ENCODE peak calls at places on chromosomes 16 and 17, in ten cellular contexts. One of them, this sample, is unnamed.

GRCh38 chr16:68665501-68665900 is 20.4 kb downstream of the CDH3 start:
- DNase-seq in mucosa of descending colon: no peak
- DNase-seq in progenitor cell of endocrine pancreas: no peak
- DNase-seq in HepG2: no peak
- DNase-seq in endothelial cell: no peak
- DNase-seq in WERI-Rb-1: no peak
- DNase-seq in activated CD8-positive, alpha-beta T cell treated with anti-CD3 and anti-CD28 coated beads for 36 hours: no peak
- DNase-seq in prostate gland: no peak
- DNase-seq in hepatocyte: no peak
- DNase-seq in ovary: no peak
- DNase-seq in this sample: no peak

GRCh38 chr16:30434852-30435251 is 5.0 kb upstream of the DCTPP1 start:
- DNase-seq in ovary: no peak
- DNase-seq in HepG2: no peak
- DNase-seq in endothelial cell: no peak
- DNase-seq in hepatocyte: no peak
- DNase-seq in progenitor cell of endocrine pancreas: no peak
- DNase-seq in activated CD8-positive, alpha-beta T cell treated with anti-CD3 and anti-CD28 coated beads for 36 hours: peak; percentile 85
- DNase-seq in WERI-Rb-1: no peak
- DNase-seq in mucosa of descending colon: no peak
- DNase-seq in prostate gland: no peak
- DNase-seq in this sample: no peak

GRCh38 chr16:12763517-12763916 is 40.2 kb downstream of the CPPED1 start:
- DNase-seq in mucosa of descending colon: no peak
- DNase-seq in prostate gland: no peak
- DNase-seq in hepatocyte: no peak
- DNase-seq in progenitor cell of endocrine pancreas: no peak
- DNase-seq in WERI-Rb-1: no peak
- DNase-seq in activated CD8-positive, alpha-beta T cell treated with anti-CD3 and anti-CD28 coated beads for 36 hours: no peak
- DNase-seq in ovary: no peak
- DNase-seq in endothelial cell: no peak
- DNase-seq in HepG2: peak; percentile 65
- DNase-seq in this sample: no peak

GRCh38 chr17:66414528-66415175 is 112.2 kb downstream of the PRKCA start:
- DNase-seq in mucosa of descending colon: no peak
- DNase-seq in WERI-Rb-1: no peak
- DNase-seq in HepG2: no peak
- DNase-seq in hepatocyte: no peak
- DNase-seq in progenitor cell of endocrine pancreas: no peak
- DNase-seq in prostate gland: no peak
- DNase-seq in activated CD8-positive, alpha-beta T cell treated with anti-CD3 and anti-CD28 coated beads for 36 hours: no peak
- DNase-seq in ovary: no peak
- DNase-seq in endothelial cell: no peak
- DNase-seq in this sample: no peak

GRCh38 chr16:78748471-78748929 is 649.0 kb downstream of the WWOX start:
- DNase-seq in mucosa of descending colon: no peak
- DNase-seq in endothelial cell: no peak
- DNase-seq in WERI-Rb-1: peak; percentile 82
- DNase-seq in prostate gland: peak; percentile 69
- DNase-seq in activated CD8-positive, alpha-beta T cell treated with anti-CD3 and anti-CD28 coated beads for 36 hours: no peak
- DNase-seq in hepatocyte: no peak
- DNase-seq in HepG2: no peak
- DNase-seq in progenitor cell of endocrine pancreas: no peak
- DNase-seq in ovary: no peak
- DNase-seq in this sample: no peak

GRCh38 chr17:16013943-16014407 is 14.4 kb downstream of the TTC19 start:
- DNase-seq in hepatocyte: peak; percentile 57
- DNase-seq in HepG2: peak; percentile 57
- DNase-seq in prostate gland: no peak
- DNase-seq in endothelial cell: peak; percentile 43
- DNase-seq in ovary: no peak
- DNase-seq in WERI-Rb-1: no peak
- DNase-seq in mucosa of descending colon: no peak
- DNase-seq in activated CD8-positive, alpha-beta T cell treated with anti-CD3 and anti-CD28 coated beads for 36 hours: no peak
- DNase-seq in progenitor cell of endocrine pancreas: no peak
- DNase-seq in this sample: no peak

GRCh38 chr16:65598626-65599025 is 476.8 kb upstream of the CDH11 start:
- DNase-seq in prostate gland: no peak
- DNase-seq in mucosa of descending colon: no peak
- DNase-seq in hepatocyte: no peak
- DNase-seq in activated CD8-positive, alpha-beta T cell treated with anti-CD3 and anti-CD28 coated beads for 36 hours: no peak
- DNase-seq in progenitor cell of endocrine pancreas: no peak
- DNase-seq in endothelial cell: no peak
- DNase-seq in ovary: no peak
- DNase-seq in HepG2: no peak
- DNase-seq in WERI-Rb-1: no peak
- DNase-seq in this sample: no peak

GRCh38 chr16:11916524-11917285 is 949 bp upstream of the GSPT1 start:
- DNase-seq in endothelial cell: no peak
- DNase-seq in ovary: no peak
- DNase-seq in activated CD8-positive, alpha-beta T cell treated with anti-CD3 and anti-CD28 coated beads for 36 hours: no peak
- DNase-seq in HepG2: peak; percentile 99
- DNase-seq in prostate gland: peak; percentile 67
- DNase-seq in hepatocyte: peak; percentile 84
- DNase-seq in WERI-Rb-1: no peak
- DNase-seq in mucosa of descending colon: no peak
- DNase-seq in progenitor cell of endocrine pancreas: no peak
- DNase-seq in this sample: no peak

GRCh38 chr17:14972844-14973243 is 292.3 kb downstream of the PMP22 start:
- DNase-seq in ovary: no peak
- DNase-seq in activated CD8-positive, alpha-beta T cell treated with anti-CD3 and anti-CD28 coated beads for 36 hours: no peak
- DNase-seq in prostate gland: no peak
- DNase-seq in hepatocyte: no peak
- DNase-seq in HepG2: no peak
- DNase-seq in WERI-Rb-1: no peak
- DNase-seq in mucosa of descending colon: no peak
- DNase-seq in endothelial cell: no peak
- DNase-seq in progenitor cell of endocrine pancreas: no peak
- DNase-seq in this sample: no peak

GRCh38 chr17:37291351-37291750 is 84.4 kb upstream of the C17orf78 start:
- DNase-seq in activated CD8-positive, alpha-beta T cell treated with anti-CD3 and anti-CD28 coated beads for 36 hours: no peak
- DNase-seq in mucosa of descending colon: no peak
- DNase-seq in WERI-Rb-1: no peak
- DNase-seq in endothelial cell: no peak
- DNase-seq in HepG2: no peak
- DNase-seq in hepatocyte: no peak
- DNase-seq in prostate gland: no peak
- DNase-seq in ovary: no peak
- DNase-seq in progenitor cell of endocrine pancreas: no peak
- DNase-seq in this sample: no peak

GRCh38 chr16:52467753-52468152 is 79.2 kb downstream of the TOX3 start:
- DNase-seq in prostate gland: no peak
- DNase-seq in ovary: no peak
- DNase-seq in mucosa of descending colon: no peak
- DNase-seq in WERI-Rb-1: no peak
- DNase-seq in hepatocyte: no peak
- DNase-seq in endothelial cell: no peak
- DNase-seq in progenitor cell of endocrine pancreas: no peak
- DNase-seq in HepG2: no peak
- DNase-seq in activated CD8-positive, alpha-beta T cell treated with anti-CD3 and anti-CD28 coated beads for 36 hours: no peak
- DNase-seq in this sample: no peak

GRCh38 chr17:72477529-72477928 is 356.7 kb downstream of the SOX9 start:
- DNase-seq in mucosa of descending colon: no peak
- DNase-seq in progenitor cell of endocrine pancreas: no peak
- DNase-seq in prostate gland: peak; percentile 63
- DNase-seq in endothelial cell: no peak
- DNase-seq in activated CD8-positive, alpha-beta T cell treated with anti-CD3 and anti-CD28 coated beads for 36 hours: no peak
- DNase-seq in WERI-Rb-1: no peak
- DNase-seq in hepatocyte: peak; percentile 46
- DNase-seq in ovary: no peak
- DNase-seq in HepG2: no peak
- DNase-seq in this sample: no peak

GRCh38 chr16:71883849-71884638 is at the start of gene ZNF821:
- DNase-seq in activated CD8-positive, alpha-beta T cell treated with anti-CD3 and anti-CD28 coated beads for 36 hours: peak; percentile 78
- DNase-seq in endothelial cell: peak; percentile 91
- DNase-seq in prostate gland: peak; percentile 79
- DNase-seq in progenitor cell of endocrine pancreas: peak; percentile 91
- DNase-seq in WERI-Rb-1: peak; percentile 89
- DNase-seq in ovary: peak; percentile 87
- DNase-seq in mucosa of descending colon: peak; percentile 88
- DNase-seq in HepG2: peak; percentile 66
- DNase-seq in hepatocyte: peak; percentile 96
- DNase-seq in this sample: peak; percentile 93
- TF ChIP-seq CTCF in activated CD8-positive, alpha-beta T cell treated with anti-CD3 and anti-CD28 coated beads for 36 hours: peak; percentile 27
- TF ChIP-seq CTCF in endothelial cell: peak; percentile 53
- TF ChIP-seq CTCF in prostate gland: peak; percentile 11
- TF ChIP-seq CTCF in progenitor cell of endocrine pancreas: peak; percentile 70
- TF ChIP-seq CTCF in WERI-Rb-1: no peak
- TF ChIP-seq CTCF in ovary: no peak
- TF ChIP-seq CTCF in mucosa of descending colon: peak; percentile 2
- TF ChIP-seq CTCF in HepG2: peak; percentile 62
- TF ChIP-seq CTCF in hepatocyte: peak; percentile 49
- TF ChIP-seq CTCF in this sample: peak; percentile 34

GRCh38 chr17:78476973-78477372 is 98.5 kb downstream of the PGS1 start:
- DNase-seq in WERI-Rb-1: no peak
- DNase-seq in progenitor cell of endocrine pancreas: no peak
- DNase-seq in HepG2: peak; percentile 67
- DNase-seq in mucosa of descending colon: no peak
- DNase-seq in endothelial cell: no peak
- DNase-seq in prostate gland: no peak
- DNase-seq in hepatocyte: peak; percentile 66
- DNase-seq in ovary: no peak
- DNase-seq in activated CD8-positive, alpha-beta T cell treated with anti-CD3 and anti-CD28 coated beads for 36 hours: no peak
- DNase-seq in this sample: no peak

GRCh38 chr17:78476149-78476548 is 97.7 kb downstream of the PGS1 start:
- DNase-seq in ovary: no peak
- DNase-seq in hepatocyte: no peak
- DNase-seq in progenitor cell of endocrine pancreas: no peak
- DNase-seq in HepG2: no peak
- DNase-seq in prostate gland: no peak
- DNase-seq in WERI-Rb-1: no peak
- DNase-seq in mucosa of descending colon: no peak
- DNase-seq in activated CD8-positive, alpha-beta T cell treated with anti-CD3 and anti-CD28 coated beads for 36 hours: no peak
- DNase-seq in endothelial cell: no peak
- DNase-seq in this sample: no peak

GRCh38 chr17:78479369-78479768 is 97.8 kb downstream of the DNAH17 start:
- DNase-seq in WERI-Rb-1: peak; percentile 62
- DNase-seq in prostate gland: no peak
- DNase-seq in HepG2: no peak
- DNase-seq in activated CD8-positive, alpha-beta T cell treated with anti-CD3 and anti-CD28 coated beads for 36 hours: no peak
- DNase-seq in progenitor cell of endocrine pancreas: no peak
- DNase-seq in hepatocyte: no peak
- DNase-seq in endothelial cell: no peak
- DNase-seq in ovary: no peak
- DNase-seq in mucosa of descending colon: no peak
- DNase-seq in this sample: no peak

GRCh38 chr17:78478757-78479297 is 98.4 kb downstream of the DNAH17 start:
- DNase-seq in activated CD8-positive, alpha-beta T cell treated with anti-CD3 and anti-CD28 coated beads for 36 hours: no peak
- DNase-seq in WERI-Rb-1: no peak
- DNase-seq in mucosa of descending colon: no peak
- DNase-seq in progenitor cell of endocrine pancreas: no peak
- DNase-seq in prostate gland: no peak
- DNase-seq in hepatocyte: no peak
- DNase-seq in endothelial cell: no peak
- DNase-seq in ovary: no peak
- DNase-seq in HepG2: no peak
- DNase-seq in this sample: no peak

GRCh38 chr17:78477913-78478756 is 99.1 kb downstream of the DNAH17 start:
- DNase-seq in ovary: no peak
- DNase-seq in prostate gland: no peak
- DNase-seq in activated CD8-positive, alpha-beta T cell treated with anti-CD3 and anti-CD28 coated beads for 36 hours: no peak
- DNase-seq in mucosa of descending colon: no peak
- DNase-seq in progenitor cell of endocrine pancreas: no peak
- DNase-seq in endothelial cell: no peak
- DNase-seq in hepatocyte: no peak
- DNase-seq in WERI-Rb-1: no peak
- DNase-seq in HepG2: no peak
- DNase-seq in this sample: no peak
- TF ChIP-seq CTCF in ovary: no peak
- TF ChIP-seq CTCF in prostate gland: no peak
- TF ChIP-seq CTCF in activated CD8-positive, alpha-beta T cell treated with anti-CD3 and anti-CD28 coated beads for 36 hours: no peak
- TF ChIP-seq CTCF in mucosa of descending colon: no peak
- TF ChIP-seq CTCF in progenitor cell of endocrine pancreas: no peak
- TF ChIP-seq CTCF in endothelial cell: no peak
- TF ChIP-seq CTCF in hepatocyte: no peak
- TF ChIP-seq CTCF in WERI-Rb-1: no peak
- TF ChIP-seq CTCF in HepG2: no peak
- TF ChIP-seq CTCF in this sample: no peak

DNA sequence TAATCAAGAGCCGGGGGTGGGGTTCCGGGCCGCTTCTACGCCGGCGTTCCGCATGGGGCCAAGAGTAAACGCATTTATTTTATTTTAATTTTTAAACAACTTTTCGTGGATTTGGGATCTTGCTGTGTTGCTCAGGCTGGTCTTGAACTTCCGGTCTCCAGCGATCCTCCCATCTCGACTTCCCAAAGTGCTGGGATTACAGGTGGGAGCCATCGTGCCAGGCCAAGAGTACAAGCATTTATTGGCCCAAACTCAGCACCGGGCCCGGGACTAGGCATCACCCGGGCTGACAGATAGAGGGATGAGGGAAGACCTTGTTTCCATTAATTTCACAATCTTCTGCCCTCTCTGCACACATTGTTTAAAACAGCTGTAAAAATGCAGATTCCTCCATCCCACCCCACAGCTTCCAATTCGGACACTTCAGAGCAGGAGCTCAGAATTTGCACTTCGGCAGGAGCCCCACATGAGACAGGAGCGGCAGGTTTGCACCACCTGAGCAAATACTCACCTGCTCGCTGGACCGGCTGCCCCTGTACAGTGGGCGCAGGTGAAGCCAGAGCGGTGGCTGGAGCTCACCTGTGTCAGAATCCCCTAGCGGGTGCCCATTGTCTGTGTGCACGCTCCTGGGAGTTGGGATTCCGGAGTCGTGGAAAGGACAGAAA is 663 bp upstream of the GINS2 start:
- DNase-seq in hepatocyte: no peak
- DNase-seq in progenitor cell of endocrine pancreas: no peak
- DNase-seq in activated CD8-positive, alpha-beta T cell treated with anti-CD3 and anti-CD28 coated beads for 36 hours: no peak
- DNase-seq in prostate gland: peak; percentile 34
- DNase-seq in HepG2: no peak
- DNase-seq in mucosa of descending colon: peak; percentile 52
- DNase-seq in WERI-Rb-1: no peak
- DNase-seq in ovary: no peak
- DNase-seq in endothelial cell: no peak
- DNase-seq in this sample: no peak
- TF ChIP-seq CTCF in hepatocyte: no peak
- TF ChIP-seq CTCF in progenitor cell of endocrine pancreas: no peak
- TF ChIP-seq CTCF in activated CD8-positive, alpha-beta T cell treated with anti-CD3 and anti-CD28 coated beads for 36 hours: no peak
- TF ChIP-seq CTCF in prostate gland: no peak
- TF ChIP-seq CTCF in HepG2: no peak
- TF ChIP-seq CTCF in mucosa of descending colon: no peak
- TF ChIP-seq CTCF in WERI-Rb-1: no peak
- TF ChIP-seq CTCF in ovary: no peak
- TF ChIP-seq CTCF in endothelial cell: no peak
- TF ChIP-seq CTCF in this sample: no peak

DNA sequence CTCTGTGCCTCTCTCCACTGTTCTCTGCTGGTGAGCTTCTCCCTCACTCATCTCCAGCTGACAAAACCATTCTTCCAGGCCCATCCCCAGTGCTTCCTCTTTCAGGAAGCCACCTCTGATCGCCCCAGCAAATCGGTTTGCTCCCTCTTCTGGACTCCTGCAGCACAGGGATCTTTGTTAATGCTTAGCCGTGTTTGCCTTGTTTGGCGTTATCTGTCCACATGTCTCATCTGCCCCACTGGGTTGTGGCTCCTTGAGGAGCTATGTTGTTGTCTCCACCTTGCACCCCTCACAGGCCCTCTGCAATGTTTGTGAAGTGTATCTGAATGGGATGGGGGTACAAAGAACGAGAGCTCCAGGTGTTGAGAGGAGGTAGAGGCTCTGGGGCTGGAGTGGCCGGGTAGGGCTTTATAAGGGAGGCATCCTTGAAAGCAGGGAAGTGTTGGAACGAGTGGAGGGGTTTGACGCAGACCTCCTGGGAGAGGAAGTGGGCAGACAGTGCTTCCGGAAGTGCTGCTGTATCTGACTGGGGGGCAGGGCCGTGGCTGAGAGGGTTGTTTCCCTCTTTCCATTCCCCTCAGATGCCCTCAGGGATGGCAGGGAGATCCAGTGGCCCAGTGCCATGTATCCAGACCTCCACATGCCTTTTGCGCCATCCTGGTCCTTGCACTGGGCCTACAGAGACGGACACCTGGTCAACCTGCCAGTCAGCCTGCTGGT is 27.8 kb downstream of the CASKIN2 start:
- DNase-seq in HepG2: no peak
- DNase-seq in WERI-Rb-1: no peak
- DNase-seq in prostate gland: no peak
- DNase-seq in hepatocyte: no peak
- DNase-seq in progenitor cell of endocrine pancreas: no peak
- DNase-seq in ovary: no peak
- DNase-seq in endothelial cell: no peak
- DNase-seq in mucosa of descending colon: no peak
- DNase-seq in activated CD8-positive, alpha-beta T cell treated with anti-CD3 and anti-CD28 coated beads for 36 hours: peak; percentile 73
- DNase-seq in this sample: no peak
- TF ChIP-seq CTCF in HepG2: peak; percentile 36
- TF ChIP-seq CTCF in WERI-Rb-1: no peak
- TF ChIP-seq CTCF in prostate gland: no peak
- TF ChIP-seq CTCF in hepatocyte: no peak
- TF ChIP-seq CTCF in progenitor cell of endocrine pancreas: no peak
- TF ChIP-seq CTCF in ovary: no peak
- TF ChIP-seq CTCF in endothelial cell: no peak
- TF ChIP-seq CTCF in mucosa of descending colon: no peak
- TF ChIP-seq CTCF in activated CD8-positive, alpha-beta T cell treated with anti-CD3 and anti-CD28 coated beads for 36 hours: no peak
- TF ChIP-seq CTCF in this sample: no peak

This sample was measured in nephron progenitor cell.